ENCODE peak calls at places on chromosomes 5 and 9, in eight cellular contexts. V, F, L, E, R, W, T and G are unnamed samples.

GRCh38 chr5:10564838-10565784 is 1.2 kb downstream of the ANKRD33B start:
- DNase-seq in V (peak; percentile 60), F (no peak), L (no peak), E (no peak), R (no peak), W (no peak), T (peak; percentile 24), G (no peak)

GRCh38 chr5:132668706-132669454 is 4.9 kb upstream of the IL4 start:
- DNase-seq in V (no peak), F (no peak), L (no peak), E (no peak), R (no peak), W (no peak), T (peak; percentile 14), G (no peak)

GRCh38 chr9:134624827-134625181 is 16.8 kb upstream of the COL5A1 start:
- DNase-seq in V (no peak), F (peak; percentile 89), L (peak; percentile 90), E (peak; percentile 86), R (no peak), W (peak; percentile 91), T (peak; percentile 91), G (peak; percentile 92)

GRCh38 chr9:121972501-121972981 is 120.6 kb downstream of the TTLL11 start:
- DNase-seq in V (no peak), F (peak; percentile 76), L (peak; percentile 95), E (peak; percentile 54), R (no peak), W (peak; percentile 54), T (peak; percentile 75), G (peak; percentile 92)

GRCh38 chr9:3931996-3932906 is 367.6 kb downstream of the GLIS3 start:
- DNase-seq in V (no peak), F (peak; percentile 74), L (peak; percentile 81), E (peak; percentile 63), R (no peak), W (no peak), T (peak; percentile 82), G (peak; percentile 58)

GRCh38 chr9:503331-503730 is 288.7 kb downstream of the DOCK8 start:
- DNase-seq in V (no peak), F (no peak), L (peak; percentile 18), E (no peak), R (no peak), W (no peak), T (no peak), G (no peak)

GRCh38 chr9:2127486-2127885 is 112.3 kb downstream of the SMARCA2 start:
- DNase-seq in V (no peak), F (peak; percentile 73), L (no peak), E (peak; percentile 87), R (no peak), W (peak; percentile 46), T (peak; percentile 67), G (peak; percentile 18)

GRCh38 chr5:29960323-29960722 is 1233.2 kb upstream of the CDH6 start:
- DNase-seq in V (no peak), F (no peak), L (no peak), E (no peak), R (no peak), W (no peak), T (no peak), G (no peak)

GRCh38 chr5:52709171-52709925 is 78.4 kb upstream of the ITGA1 start:
- DNase-seq in V (no peak), F (peak; percentile 60), L (peak; percentile 56), E (no peak), R (no peak), W (no peak), T (peak; percentile 80), G (peak; percentile 50)

GRCh38 chr5:55600536-55601208 is 65.9 kb upstream of the PLPP1 start:
- DNase-seq in V (no peak), F (peak; percentile 89), L (peak; percentile 32), E (peak; percentile 90), R (peak; percentile 59), W (peak; percentile 60), T (peak; percentile 74), G (peak; percentile 82)

GRCh38 chr9:131697097-131697496 is 42.8 kb downstream of the RAPGEF1 start:
- DNase-seq in V (peak; percentile 69), F (peak; percentile 33), L (no peak), E (peak; percentile 34), R (no peak), W (no peak), T (peak; percentile 36), G (no peak)

GRCh38 chr5:74870299-74871067 is 4.3 kb upstream of the FAM169A start:
- DNase-seq in V (no peak), F (no peak), L (peak; percentile 85), E (no peak), R (no peak), W (no peak), T (no peak), G (peak; percentile 28)

GRCh38 chr9:131698715-131699053 is 41.2 kb downstream of the RAPGEF1 start:
- DNase-seq in V (no peak), F (no peak), L (no peak), E (no peak), R (no peak), W (no peak), T (no peak), G (no peak)

GRCh38 chr5:142253938-142254895 is 70.6 kb downstream of the SPRY4 start:
- DNase-seq in V (no peak), F (peak; percentile 15), L (no peak), E (peak; percentile 28), R (peak; percentile 59), W (peak; percentile 44), T (peak; percentile 33), G (no peak)
- TF ChIP-seq CTCF in V (no peak), F (no peak), L (no peak), E (no peak), R (no peak), W (no peak), T (no peak), G (no peak)

GRCh38 chr9:36971935-36972488 is 62.1 kb downstream of the PAX5 start:
- DNase-seq in V (no peak), F (no peak), L (no peak), E (no peak), R (no peak), W (no peak), T (no peak), G (no peak)

GRCh38 chr9:36967997-36968396 is 66.1 kb downstream of the PAX5 start:
- DNase-seq in V (no peak), F (no peak), L (no peak), E (no peak), R (no peak), W (no peak), T (no peak), G (no peak)

GRCh38 chr9:36970007-36970888 is 63.8 kb downstream of the PAX5 start:
- DNase-seq in V (no peak), F (no peak), L (peak; percentile 86), E (no peak), R (no peak), W (peak; percentile 6), T (no peak), G (peak; percentile 16)

GRCh38 chr9:36968574-36969215 is 65.4 kb downstream of the PAX5 start:
- DNase-seq in V (no peak), F (no peak), L (no peak), E (no peak), R (no peak), W (no peak), T (no peak), G (no peak)

GRCh38 chr9:36969216-36969771 is 64.8 kb downstream of the PAX5 start:
- DNase-seq in V (no peak), F (no peak), L (no peak), E (no peak), R (no peak), W (no peak), T (no peak), G (no peak)
- TF ChIP-seq CTCF in V (no peak), F (no peak), L (no peak), E (no peak), R (no peak), W (no peak), T (no peak), G (peak; percentile 25)

GRCh38 chr5:90865194-90865593 is 306.6 kb downstream of the ADGRV1 start:
- DNase-seq in V (no peak), F (no peak), L (no peak), E (no peak), R (no peak), W (no peak), T (no peak), G (no peak)

GRCh38 chr5:90866333-90866732 is 307.7 kb downstream of the ADGRV1 start:
- DNase-seq in V (no peak), F (peak; percentile 30), L (peak; percentile 21), E (peak; percentile 56), R (no peak), W (no peak), T (peak; percentile 55), G (peak; percentile 23)

GRCh38 chr5:90866915-90867715 is 308.5 kb downstream of the ADGRV1 start:
- DNase-seq in V (no peak), F (peak; percentile 47), L (no peak), E (peak; percentile 41), R (no peak), W (peak; percentile 33), T (peak; percentile 62), G (no peak)

DNA sequence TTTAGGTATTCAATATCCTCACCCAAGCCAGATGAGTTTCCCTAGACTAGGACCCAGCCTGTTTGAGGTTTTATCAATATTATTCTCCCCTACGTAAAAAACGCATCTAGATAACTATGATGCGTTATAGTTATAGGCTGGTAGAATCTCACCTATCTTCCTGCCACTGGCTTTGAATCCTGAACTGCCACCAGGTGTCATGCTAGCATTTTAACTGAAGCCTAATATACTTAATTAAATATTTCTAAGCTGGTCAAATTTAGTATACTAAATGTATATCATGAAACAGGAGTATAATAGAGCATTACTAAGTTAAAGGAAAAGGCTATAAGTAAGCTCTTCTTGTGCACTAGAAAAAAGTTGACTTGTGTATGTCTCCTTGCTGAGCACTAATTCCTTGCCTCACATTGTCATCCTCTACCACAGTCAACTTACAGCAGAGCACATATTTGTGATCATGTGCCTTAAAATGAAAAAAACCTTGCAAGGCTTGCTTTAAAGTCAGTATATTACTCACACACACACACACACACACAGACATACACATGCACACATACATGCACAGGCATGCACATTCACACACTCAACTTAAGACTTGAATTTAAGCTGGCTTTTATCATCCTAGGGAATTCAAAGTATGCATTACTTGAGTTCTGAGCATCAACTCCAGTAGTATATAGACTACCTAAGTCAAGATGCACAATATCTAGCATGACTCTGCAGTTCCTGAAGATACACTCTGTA is 303.4 kb downstream of the ADGRV1 start:
- DNase-seq in V (no peak), F (no peak), L (peak; percentile 69), E (no peak), R (no peak), W (no peak), T (peak; percentile 2), G (no peak)
- TF ChIP-seq CTCF in V (no peak), F (no peak), L (peak; percentile 39), E (no peak), R (no peak), W (no peak), T (no peak), G (peak; percentile 35)

GRCh38 chr9:17742065-17742464 is 163.2 kb downstream of the SH3GL2 start:
- DNase-seq in V (no peak), F (no peak), L (peak; percentile 1), E (no peak), R (no peak), W (no peak), T (no peak), G (no peak)
- TF ChIP-seq CTCF in V (no peak), F (peak; percentile 11), L (peak; percentile 18), E (no peak), R (no peak), W (no peak), T (no peak), G (no peak)